ENCODE peak calls at places on chromosomes 11 and 22, in nine cellular contexts. C, O, N, S, P, V, A, H and J are unnamed samples.
A peak's percentile ranks its signal among the peaks of the same experiment; 100 is the strongest.

GRCh38 chr11:114200785-114201184 is 95.4 kb upstream of the NNMT start:
- DNase-seq in C (no peak), O (no peak), N (no peak), S (no peak), P (no peak), V (no peak), A (no peak), H (no peak), J (no peak)

GRCh38 chr22:36961626-36962025 is 48.2 kb downstream of the CSF2RB start:
- DNase-seq in C (no peak), O (no peak), N (no peak), S (no peak), P (no peak), V (no peak), A (no peak), H (no peak), J (no peak)

GRCh38 chr11:68690671-68691401 is 6.5 kb downstream of the GAL start:
- DNase-seq in C (no peak), O (peak; percentile 40), N (no peak), S (no peak), P (no peak), V (no peak), A (no peak), H (no peak), J (no peak)

GRCh38 chr11:46414899-46415298 is 23.3 kb upstream of the CHRM4 start:
- DNase-seq in C (no peak), O (no peak), N (no peak), S (no peak), P (no peak), V (no peak), A (no peak), H (no peak), J (no peak)

GRCh38 chr22:39496131-39496838 is 5.8 kb upstream of the MIEF1 start:
- DNase-seq in C (peak; percentile 81), O (peak; percentile 85), N (peak; percentile 64), S (peak; percentile 62), P (no peak), V (peak; percentile 9), A (peak; percentile 84), H (peak; percentile 55), J (peak; percentile 67)

GRCh38 chr11:119671048-119671447 is 58.0 kb downstream of the NECTIN1 start:
- DNase-seq in C (no peak), O (no peak), N (no peak), S (peak; percentile 65), P (no peak), V (no peak), A (peak; percentile 81), H (peak; percentile 84), J (peak; percentile 62)

GRCh38 chr11:91173701-91174100 is 950.9 kb upstream of the CHORDC1 start:
- DNase-seq in C (no peak), O (no peak), N (no peak), S (no peak), P (no peak), V (no peak), A (no peak), H (peak; percentile 34), J (peak; percentile 34)

GRCh38 chr11:104078995-104079394 is 42.6 kb downstream of the DDI1 start:
- DNase-seq in C (no peak), O (no peak), N (no peak), S (no peak), P (no peak), V (no peak), A (no peak), H (no peak), J (no peak)

GRCh38 chr11:10488581-10489443 is 33.7 kb downstream of the AMPD3 start:
- DNase-seq in C (no peak), O (no peak), N (no peak), S (no peak), P (no peak), V (no peak), A (no peak), H (no peak), J (no peak)

GRCh38 chr11:27317751-27318150 is 45.3 kb downstream of the CCDC34 start:
- DNase-seq in C (peak; percentile 8), O (peak; percentile 69), N (peak; percentile 31), S (no peak), P (no peak), V (no peak), A (no peak), H (peak; percentile 81), J (peak; percentile 76)

GRCh38 chr11:121152764-121153163 is 51.7 kb downstream of the TECTA start:
- DNase-seq in C (no peak), O (no peak), N (no peak), S (no peak), P (no peak), V (peak; percentile 25), A (no peak), H (no peak), J (no peak)

GRCh38 chr22:22119003-22119402 is 125.6 kb upstream of the VPREB1 start:
- DNase-seq in C (no peak), O (no peak), N (no peak), S (no peak), P (no peak), V (no peak), A (no peak), H (no peak), J (no peak)

GRCh38 chr11:125341676-125342075 is 154.4 kb downstream of the FEZ1 start:
- DNase-seq in C (no peak), O (no peak), N (no peak), S (no peak), P (no peak), V (no peak), A (no peak), H (no peak), J (no peak)

GRCh38 chr11:126988655-126989054 is 11.9 kb downstream of the KIRREL3 start:
- DNase-seq in C (no peak), O (no peak), N (no peak), S (no peak), P (no peak), V (no peak), A (no peak), H (no peak), J (no peak)